ENCODE peak calls at places on chromosomes 7 and 10, in four cellular contexts. X is stimulated activated CD8-positive, alpha-beta memory T cell treated with anti-CD3 and anti-CD28 coated beads, Interleukin-15, amount 100 ng/mL, for 1 hour; H is lower leg skin; R is NCI-H748 treated with DMSO at 0.1 percent for 48 hours. I is an unnamed sample.

GRCh38 chr10:110670335-110670734 is 26.2 kb downstream of the RBM20 start:
- DNase-seq in X (no peak), H (no peak), R (no peak), I (no peak)

GRCh38 chr10:98323221-98324164 is 55.5 kb upstream of the LOXL4 start:
- DNase-seq in X (no peak), H (peak; percentile 95), R (peak; percentile 23), I (peak; percentile 54)

GRCh38 chr10:45410807-45411606 is 37.0 kb downstream of the ALOX5 start:
- DNase-seq in X (no peak), H (no peak), R (no peak), I (no peak)

GRCh38 chr7:131722371-131722770 is 165.9 kb upstream of the PODXL start:
- DNase-seq in X (no peak), H (peak; percentile 10), R (no peak), I (no peak)

GRCh38 chr10:25068152-25069058 is 52.0 kb downstream of the THNSL1 start:
- DNase-seq in X (no peak), H (no peak), R (no peak), I (no peak)

GRCh38 chr10:84138478-84139125 is 707 bp upstream of the GHITM start:
- DNase-seq in X (no peak), H (no peak), R (no peak), I (peak; percentile 16)

GRCh38 chr10:1010703-1011102 is 15.0 kb downstream of the IDI2 start:
- DNase-seq in X (no peak), H (no peak), R (no peak), I (no peak)

GRCh38 chr7:35555386-35555785 is 139.5 kb downstream of the HERPUD2 start:
- DNase-seq in X (no peak), H (no peak), R (no peak), I (no peak)

GRCh38 chr7:7653568-7654187 is 13.1 kb downstream of the UMAD1 start:
- DNase-seq in X (no peak), H (no peak), R (no peak), I (no peak)

I was measured in fibroblast of the conjunctiva.